ENCODE peak calls at places on chromosomes 3 and 15, in eight cellular contexts. Z is mammary epithelial cell, L is Caco-2, X is astrocyte, W is HCT116, V is astrocyte of the cerebellum, P is hepatocyte, N is pancreas. E is an unnamed sample.
A peak's percentile ranks its signal among the peaks of the same experiment; 100 is the strongest.

GRCh38 chr3:11014253-11014652 is 21.7 kb downstream of the SLC6A1 start:
- DNase-seq in L (no peak), Z (no peak), P (no peak), V (no peak), N (no peak), X (no peak), W (no peak), E (no peak)

GRCh38 chr3:52043750-52044149 is 12.6 kb downstream of the DUSP7 start:
- DNase-seq in L (no peak), Z (no peak), W (no peak), X (no peak), N (no peak), P (no peak), V (no peak), E (no peak)

GRCh38 chr15:44207643-44208042 is 12.6 kb upstream of the FRMD5 start:
- DNase-seq in L (no peak), N (no peak), V (peak; percentile 81), Z (peak; percentile 68), P (no peak), X (peak; percentile 89), W (no peak), E (no peak)

GRCh38 chr3:73484656-73485248 is 140.0 kb downstream of the PDZRN3 start:
- DNase-seq in L (no peak), X (no peak), W (no peak), Z (no peak), N (no peak), V (no peak), P (no peak), E (no peak)

GRCh38 chr3:72960812-72961518 is 35.6 kb upstream of the PPP4R2 start:
- DNase-seq in N (no peak), Z (no peak), V (no peak), W (no peak), X (no peak), L (no peak), P (peak; percentile 86), E (no peak)

GRCh38 chr3:189572249-189572648 is 58.9 kb upstream of the TP63 start:
- DNase-seq in V (no peak), P (peak; percentile 17), L (no peak), W (no peak), Z (peak; percentile 89), X (peak; percentile 43), N (no peak), E (no peak)

GRCh38 chr3:104696470-104696869 is 670.2 kb upstream of the ALCAM start:
- DNase-seq in W (no peak), N (no peak), P (no peak), X (no peak), L (no peak), V (no peak), Z (no peak), E (no peak)

GRCh38 chr3:12423918-12424634 is 60.2 kb upstream of the TSEN2 start:
- DNase-seq in P (no peak), Z (no peak), L (no peak), X (peak; percentile 66), W (no peak), N (no peak), V (no peak), E (no peak)

GRCh38 chr3:177942911-177943310 is 593.3 kb upstream of the KCNMB2 start:
- DNase-seq in N (no peak), W (no peak), P (no peak), X (no peak), Z (no peak), L (no peak), V (no peak), E (no peak)

DNA sequence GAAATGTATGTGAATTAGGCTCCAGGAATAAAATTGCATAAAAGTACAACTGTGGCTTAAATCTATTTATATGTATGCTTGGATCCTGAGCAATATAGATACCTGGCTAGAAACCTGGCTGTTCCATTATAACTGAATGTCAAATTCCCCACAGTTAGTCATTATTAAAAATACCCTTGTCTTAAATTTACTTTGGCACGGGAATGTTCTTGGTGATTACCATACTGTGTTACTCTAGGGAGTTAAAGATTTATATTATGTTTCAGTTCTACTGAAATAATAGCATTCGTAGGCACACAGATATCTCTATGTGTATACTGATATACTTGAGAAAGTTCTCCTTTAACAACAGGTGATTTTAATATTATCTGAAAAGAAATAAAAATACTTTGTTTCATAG is 394.1 kb downstream of the PTPRG start:
- DNase-seq in P (no peak), Z (no peak), W (no peak), N (no peak), X (no peak), V (no peak), L (no peak), E (no peak)
- TF ChIP-seq CTCF in P (no peak), Z (no peak), W (no peak), N (no peak), X (no peak), V (no peak), L (no peak), E (no peak)

DNA sequence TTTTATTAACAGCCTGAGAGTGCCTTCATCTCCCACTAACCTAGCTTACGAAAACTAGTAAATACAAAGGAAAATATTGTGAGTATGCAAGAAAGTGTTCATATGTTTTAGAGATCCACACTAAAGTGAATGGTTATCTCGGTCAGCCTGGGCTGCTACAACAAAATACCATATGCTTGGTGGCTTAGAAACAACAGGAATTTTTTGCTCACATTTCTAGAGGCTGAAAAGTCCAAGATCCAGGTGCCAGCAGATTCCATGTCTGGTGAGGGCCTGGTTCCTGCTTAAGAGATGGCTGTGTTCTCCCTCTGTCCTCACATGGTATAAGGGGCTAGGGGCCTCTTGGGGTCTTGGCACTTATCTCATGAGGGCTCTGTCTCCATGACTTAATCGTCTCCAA is 20.5 kb upstream of the SLC30A4 start:
- DNase-seq in V (no peak), W (no peak), Z (no peak), X (no peak), P (no peak), L (no peak), N (no peak), E (no peak)
- H3K4me3 ChIP-seq in V (no peak overlapping the region), W (no peak overlapping the region), Z (no peak overlapping the region), X (no peak overlapping the region), P (no peak overlapping the region), L (no peak overlapping the region), N (no peak overlapping the region), E (no peak overlapping the region)

GRCh38 chr3:127820871-127821853 is 1.2 kb downstream of the MGLL start:
- DNase-seq in P (no peak), L (no peak), N (no peak), W (no peak), Z (no peak), V (no peak), X (no peak), E (no peak)

GRCh38 chr3:127822166-127822835 is at the start of gene MGLL:
- DNase-seq in X (peak; percentile 35), Z (peak; percentile 50), V (no peak), N (peak; percentile 63), L (peak; percentile 41), P (peak; percentile 60), W (no peak), E (no peak)

GRCh38 chr3:127819086-127819485 is 3.2 kb downstream of the MGLL start:
- DNase-seq in L (no peak), Z (no peak), N (no peak), W (no peak), X (no peak), P (no peak), V (no peak), E (no peak)

GRCh38 chr3:127819656-127820055 is 2.7 kb downstream of the MGLL start:
- DNase-seq in Z (no peak), N (no peak), L (no peak), V (no peak), P (no peak), W (no peak), X (no peak), E (no peak)

DNA sequence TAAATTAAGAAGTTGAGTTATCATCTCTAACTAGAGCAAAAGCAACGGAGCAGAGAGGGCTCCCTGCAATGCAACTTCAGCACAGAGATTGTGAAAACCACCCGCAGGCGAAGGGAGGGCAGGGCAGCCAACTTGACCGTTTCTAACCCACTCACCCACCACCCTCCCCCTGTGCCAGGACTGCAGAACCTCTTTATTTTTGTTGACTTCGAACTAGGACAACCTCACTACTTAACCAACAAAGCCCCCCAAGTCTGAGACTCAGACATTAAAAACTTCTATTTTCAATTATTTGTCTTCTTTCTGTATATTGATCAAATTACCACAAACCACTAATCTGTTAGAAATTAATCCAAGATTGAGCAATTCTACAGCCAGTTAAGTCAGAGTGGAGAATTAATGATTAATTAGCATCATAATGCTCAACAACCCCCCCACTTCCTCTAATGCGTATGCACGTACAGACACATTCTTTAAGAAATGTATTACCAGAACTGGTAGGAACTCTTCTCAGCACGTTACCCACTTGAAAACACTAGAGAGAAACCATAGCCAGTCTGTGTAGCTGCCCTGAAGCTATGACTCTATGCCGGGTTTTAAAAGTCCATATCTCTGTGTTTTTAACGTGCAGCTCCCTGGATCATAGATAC is 2.0 kb downstream of the MGLL start:
- DNase-seq in Z (no peak), L (peak; percentile 22), W (no peak), P (no peak), V (no peak), N (no peak), X (no peak), E (no peak)
- TF ChIP-seq CTCF in Z (peak; percentile 3), L (peak; percentile 2), W (peak; percentile 41), P (no peak), V (peak; percentile 41), N (no peak), X (no peak), E (no peak)

GRCh38 chr3:114452176-114452744 is 158.4 kb downstream of the TIGIT start:
- DNase-seq in P (no peak), X (peak; percentile 34), N (no peak), L (no peak), Z (no peak), V (no peak), W (no peak), E (no peak)

GRCh38 chr3:114455432-114455831 is 161.6 kb downstream of the TIGIT start:
- DNase-seq in Z (no peak), W (no peak), L (no peak), X (no peak), V (no peak), P (no peak), N (no peak), E (no peak)

GRCh38 chr3:114456742-114457141 is 162.9 kb downstream of the TIGIT start:
- DNase-seq in X (no peak), P (no peak), W (no peak), V (no peak), Z (no peak), N (no peak), L (no peak), E (no peak)

GRCh38 chr3:114453296-114453888 is 159.6 kb downstream of the TIGIT start:
- DNase-seq in V (no peak), Z (no peak), X (no peak), P (no peak), L (no peak), N (no peak), W (no peak), E (no peak)

DNA sequence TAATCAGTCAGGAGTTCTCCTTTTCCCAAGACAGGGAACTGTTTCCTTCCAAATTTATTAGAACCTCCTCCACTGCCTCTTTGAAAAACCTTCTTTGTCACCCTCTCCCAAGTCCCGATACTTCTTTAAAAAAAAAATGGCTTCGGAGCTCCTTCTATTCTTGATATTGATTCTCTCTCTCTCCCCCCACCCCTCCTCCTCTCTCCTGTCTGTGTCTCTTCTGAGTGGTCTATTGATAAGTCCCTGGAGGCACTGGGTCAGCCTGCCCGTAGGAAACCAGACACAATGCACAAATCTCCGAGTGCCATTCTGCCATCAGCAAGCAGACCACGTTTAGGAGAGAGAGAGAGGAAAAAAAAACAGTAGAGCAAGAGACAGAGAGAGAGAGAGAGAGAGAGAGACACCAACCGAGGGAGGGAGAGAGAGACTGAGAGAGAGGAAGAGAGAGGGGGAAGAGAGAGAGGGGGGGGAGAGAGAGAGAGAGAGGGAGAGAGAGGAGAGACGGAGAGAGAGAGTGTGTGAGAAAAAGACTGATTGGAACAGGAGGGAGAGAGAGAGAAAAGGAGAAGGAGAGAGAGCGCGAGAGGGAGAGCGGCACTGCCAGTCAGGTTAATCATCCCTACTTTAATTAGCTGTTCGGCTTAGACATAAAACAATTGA is 160.9 kb downstream of the TIGIT start:
- DNase-seq in W (no peak), V (no peak), P (no peak), Z (peak; percentile 49), N (no peak), L (no peak), X (peak; percentile 64), E (no peak)
- H3K4me3 ChIP-seq in W (no peak overlapping the region), V (peak overlapping the region; percentile 36), P (peak overlapping the region; percentile 48), Z (peak overlapping the region; percentile 41), N (no peak overlapping the region), L (no peak overlapping the region), X (peak overlapping the region; percentile 54), E (peak overlapping the region; percentile 71)

E was measured in coronary artery.